ENCODE peak calls at places on chromosome 10, in four cellular contexts. G is activated effector memory CD4-positive, alpha-beta T cell treated with Interleukin-2 at 50 U/mL for 16 hours; O is activated gamma-delta T cell treated with Interleukin-2 at 50 U/mL for 16 hours; F is HTR-8/SVneo. K is an unnamed sample.

GRCh38 chr10:93030409-93030808 is 30.2 kb upstream of the CYP26C1 start:
- DNase-seq in G (no peak), O (no peak), F (peak), K (no peak)

GRCh38 chr10:58424176-58424575 is 39.0 kb downstream of the TFAM start:
- DNase-seq in G (no peak), O (no peak), F (no peak), K (no peak)

GRCh38 chr10:43258032-43258921 is 8.6 kb downstream of the RASGEF1A start:
- DNase-seq in G (no peak), O (no peak), F (no peak), K (no peak)

GRCh38 chr10:25557136-25557535 is 376.9 kb upstream of the MYO3A start:
- DNase-seq in G (no peak), O (no peak), F (no peak), K (no peak)

GRCh38 chr10:77165445-77166316 is 471.9 kb downstream of the KCNMA1 start:
- DNase-seq in G (peak), O (peak), F (peak), K (peak)

GRCh38 chr10:122780391-122780790 is 65.3 kb downstream of the CUZD1 start:
- DNase-seq in G (no peak), O (no peak), F (no peak), K (no peak)

GRCh38 chr10:110739811-110740271 is 95.7 kb downstream of the RBM20 start:
- DNase-seq in G (peak), O (no peak), F (no peak), K (no peak)

GRCh38 chr10:73874267-73875138 is at the start of gene CAMK2G:
- DNase-seq in G (peak), O (peak), F (peak), K (peak)

GRCh38 chr10:77603529-77603927 is 34.1 kb downstream of the KCNMA1 start:
- DNase-seq in G (no peak), O (no peak), F (no peak), K (no peak)

GRCh38 chr10:16996530-16996964 is 133.1 kb downstream of the CUBN start:
- DNase-seq in G (no peak), O (no peak), F (no peak), K (no peak)

GRCh38 chr10:42975558-42976352 is 101.1 kb upstream of the RET start:
- DNase-seq in G (no peak), O (no peak), F (no peak), K (peak)

GRCh38 chr10:7165500-7166177 is 245.2 kb downstream of the SFMBT2 start:
- DNase-seq in G (no peak), O (no peak), F (no peak), K (no peak)

GRCh38 chr10:2933924-2934323 is 133.4 kb upstream of the PFKP start:
- DNase-seq in G (no peak), O (no peak), F (no peak), K (no peak)

GRCh38 chr10:79148452-79149344 is 79.9 kb downstream of the ZMIZ1 start:
- DNase-seq in G (no peak), O (no peak), F (no peak), K (no peak)

GRCh38 chr10:45408421-45409319 is 34.7 kb downstream of the ALOX5 start:
- DNase-seq in G (no peak), O (no peak), F (no peak), K (no peak)

GRCh38 chr10:104028146-104028545 is 57.5 kb downstream of the COL17A1 start:
- DNase-seq in G (no peak), O (no peak), F (no peak), K (no peak)

GRCh38 chr10:131475803-131476202 is 164.3 kb upstream of the TCERG1L start:
- DNase-seq in G (no peak), O (no peak), F (no peak), K (no peak)

GRCh38 chr10:69710008-69710905 is 80.2 kb downstream of the FAM241B start:
- DNase-seq in G (no peak), O (no peak), F (no peak), K (no peak)

GRCh38 chr10:118508863-118509262 is 86.6 kb downstream of the PRLHR start:
- DNase-seq in G (no peak), O (no peak), F (no peak), K (no peak)

GRCh38 chr10:14659626-14660196 is 115.0 kb downstream of the FAM107B start:
- DNase-seq in G (peak), O (peak), F (no peak), K (peak)

GRCh38 chr10:103696094-103696410 is 159.3 kb downstream of the SH3PXD2A start:
- DNase-seq in G (no peak), O (no peak), F (no peak), K (no peak)

GRCh38 chr10:119412831-119413737 is 129.4 kb downstream of the RGS10 start:
- DNase-seq in G (no peak), O (no peak), F (no peak), K (no peak)

GRCh38 chr10:11909618-11910017 is 86.5 kb downstream of the PROSER2 start:
- DNase-seq in G (no peak), O (no peak), F (no peak), K (no peak)

GRCh38 chr10:73113543-73113942 is 3.3 kb downstream of the NUDT13 start:
- DNase-seq in G (no peak), O (no peak), F (no peak), K (no peak)

GRCh38 chr10:108393111-108393510 is 1228.6 kb upstream of the SORCS1 start:
- DNase-seq in G (no peak), O (no peak), F (no peak), K (no peak)

GRCh38 chr10:42958142-42958868 is 118.6 kb upstream of the RET start:
- DNase-seq in G (no peak), O (no peak), F (no peak), K (no peak)

GRCh38 chr10:119460369-119461195 is 81.9 kb downstream of the RGS10 start:
- DNase-seq in G (no peak), O (no peak), F (no peak), K (no peak)

GRCh38 chr10:72688208-72688651 is 3.7 kb upstream of the MCU start:
- DNase-seq in G (no peak), O (no peak), F (peak), K (no peak)

GRCh38 chr10:109978481-109978880 is 29.3 kb upstream of the ADD3 start:
- DNase-seq in G (peak), O (peak), F (peak), K (no peak)

GRCh38 chr10:63114031-63114814 is 18.9 kb upstream of the NRBF2 start:
- DNase-seq in G (no peak), O (no peak), F (no peak), K (peak)

GRCh38 chr10:127976286-127976685 is 69.4 kb downstream of the PTPRE start:
- DNase-seq in G (no peak), O (no peak), F (no peak), K (no peak)

GRCh38 chr10:5833814-5834213 is 20.6 kb upstream of the GDI2 start:
- DNase-seq in G (no peak), O (no peak), F (no peak), K (no peak)

GRCh38 chr10:105785721-105786120 is 1144.6 kb downstream of the SORCS3 start:
- DNase-seq in G (no peak), O (no peak), F (no peak), K (no peak)

GRCh38 chr10:103792547-103792946 is 62.8 kb downstream of the SH3PXD2A start:
- DNase-seq in G (no peak), O (no peak), F (no peak), K (no peak)

GRCh38 chr10:50310560-50311174 is 59.4 kb upstream of the ASAH2 start:
- DNase-seq in G (no peak), O (peak), F (no peak), K (no peak)

GRCh38 chr10:3258291-3258848 is 85.8 kb upstream of the PITRM1 start:
- DNase-seq in G (no peak), O (no peak), F (no peak), K (no peak)

GRCh38 chr10:34405611-34406462 is 409.3 kb downstream of the PARD3 start:
- DNase-seq in G (no peak), O (no peak), F (peak), K (no peak)

GRCh38 chr10:121335386-121335925 is 262.8 kb downstream of the FGFR2 start:
- DNase-seq in G (no peak), O (no peak), F (no peak), K (no peak)